ENCODE peak calls at places on chromosomes 4 and X, in five cellular contexts. A is AG09319, B is T-helper 1 cell, K is SJSA1, C is bronchial epithelial cell. G is an unnamed sample.

GRCh38 chr4:20532096-20532495 is 168.2 kb upstream of the PACRGL start:
- DNase-seq in A (no peak), B (no peak), K (no peak), C (no peak), G (no peak)

GRCh38 chrX:150566734-150567182 is 1.7 kb upstream of the MTM1 start:
- DNase-seq in A (no peak), B (no peak), K (no peak), C (no peak), G (no peak)

GRCh38 chrX:107563851-107564250 is 64.5 kb upstream of the PRPS1 start:
- DNase-seq in A (no peak), B (no peak), K (no peak), C (no peak), G (no peak)

GRCh38 chr4:159780196-159780922 is 677.5 kb downstream of the RAPGEF2 start:
- DNase-seq in A (no peak), B (no peak), K (no peak), C (no peak), G (no peak)

GRCh38 chrX:93673056-93673868 is at the start of gene NAP1L3:
- DNase-seq in A (peak), B (peak), K (peak), C (peak), G (peak)

GRCh38 chrX:6228720-6229119 is at the start of gene NLGN4X:
- DNase-seq in A (no peak), B (no peak), K (no peak), C (no peak), G (no peak)

GRCh38 chr4:70277121-70277520 is 34.7 kb downstream of the CSN3 start:
- DNase-seq in A (no peak), B (no peak), K (no peak), C (no peak), G (no peak)

GRCh38 chrX:39652336-39652735 is 445.4 kb downstream of the BCOR start:
- DNase-seq in A (no peak), B (no peak), K (no peak), C (no peak), G (no peak)

GRCh38 chrX:108712886-108713285 is 23.5 kb downstream of the IRS4 start:
- DNase-seq in A (no peak), B (no peak), K (no peak), C (no peak), G (no peak)

G was measured in fibroblast of the conjunctiva.